ENCODE peak calls at places on chromosomes 11 and 22, in six cellular contexts. One of them, this sample, is unnamed.

GRCh38 chr11:33187851-33188722 is 26.8 kb upstream of the CSTF3 start:
- DNase-seq in GM23338: peak; percentile 30
- DNase-seq in HepG2: no peak
- DNase-seq in A549: no peak
- DNase-seq in Panc1: no peak
- DNase-seq in SK-N-SH: no peak
- DNase-seq in this sample: peak; percentile 62

GRCh38 chr11:45373506-45373905 is 87.4 kb upstream of the SYT13 start:
- DNase-seq in A549: no peak
- DNase-seq in SK-N-SH: no peak
- DNase-seq in GM23338: no peak
- DNase-seq in Panc1: no peak
- DNase-seq in HepG2: no peak
- DNase-seq in this sample: no peak

GRCh38 chr11:59560702-59561469 is 49.5 kb downstream of the OR4D9 start:
- DNase-seq in SK-N-SH: peak; percentile 91
- DNase-seq in A549: peak; percentile 83
- DNase-seq in HepG2: peak; percentile 77
- DNase-seq in Panc1: no peak
- DNase-seq in GM23338: peak; percentile 93
- DNase-seq in this sample: peak; percentile 78

GRCh38 chr11:69876013-69876412 is 56.8 kb upstream of the FGF3 start:
- DNase-seq in GM23338: no peak
- DNase-seq in HepG2: no peak
- DNase-seq in SK-N-SH: no peak
- DNase-seq in A549: no peak
- DNase-seq in Panc1: no peak
- DNase-seq in this sample: no peak

GRCh38 chr22:39266398-39267030 is 21.7 kb upstream of the PDGFB start:
- DNase-seq in Panc1: no peak
- DNase-seq in GM23338: no peak
- DNase-seq in HepG2: peak; percentile 76
- DNase-seq in SK-N-SH: no peak
- DNase-seq in A549: no peak
- DNase-seq in this sample: peak; percentile 73

GRCh38 chr11:65115361-65116082 is 2.0 kb downstream of the ZNHIT2 start:
- DNase-seq in SK-N-SH: no peak
- DNase-seq in Panc1: no peak
- DNase-seq in A549: no peak
- DNase-seq in GM23338: no peak
- DNase-seq in HepG2: no peak
- DNase-seq in this sample: no peak

GRCh38 chr11:126808851-126809250 is 191.7 kb downstream of the KIRREL3 start:
- DNase-seq in Panc1: no peak
- DNase-seq in A549: no peak
- DNase-seq in SK-N-SH: no peak
- DNase-seq in GM23338: no peak
- DNase-seq in HepG2: no peak
- DNase-seq in this sample: no peak

GRCh38 chr11:95337175-95337957 is 106.4 kb upstream of the SESN3 start:
- DNase-seq in Panc1: no peak
- DNase-seq in GM23338: peak; percentile 64
- DNase-seq in HepG2: no peak
- DNase-seq in SK-N-SH: no peak
- DNase-seq in A549: no peak
- DNase-seq in this sample: no peak

GRCh38 chr11:45028921-45029680 is 78.4 kb upstream of the TP53I11 start:
- DNase-seq in GM23338: no peak
- DNase-seq in Panc1: no peak
- DNase-seq in A549: no peak
- DNase-seq in HepG2: no peak
- DNase-seq in SK-N-SH: no peak
- DNase-seq in this sample: no peak

GRCh38 chr11:11461473-11461872 is 108.4 kb upstream of the CSNK2A3 start:
- DNase-seq in HepG2: no peak
- DNase-seq in A549: no peak
- DNase-seq in GM23338: no peak
- DNase-seq in SK-N-SH: no peak
- DNase-seq in Panc1: no peak
- DNase-seq in this sample: no peak

GRCh38 chr22:35661377-35661937 is 13.2 kb downstream of the APOL6 start:
- DNase-seq in A549: no peak
- DNase-seq in HepG2: no peak
- DNase-seq in Panc1: no peak
- DNase-seq in SK-N-SH: no peak
- DNase-seq in GM23338: no peak
- DNase-seq in this sample: no peak

GRCh38 chr11:113176561-113176960 is 137.8 kb upstream of the TTC12 start:
- DNase-seq in Panc1: no peak
- DNase-seq in HepG2: no peak
- DNase-seq in SK-N-SH: no peak
- DNase-seq in A549: no peak
- DNase-seq in GM23338: no peak
- DNase-seq in this sample: no peak
- H3K27ac ChIP-seq in Panc1: no peak overlapping the region
- H3K27ac ChIP-seq in HepG2: no peak overlapping the region
- H3K27ac ChIP-seq in SK-N-SH: peak overlapping the region; percentile 11
- H3K27ac ChIP-seq in A549: no peak overlapping the region
- H3K27ac ChIP-seq in GM23338: no peak overlapping the region
- H3K27ac ChIP-seq in this sample: no peak overlapping the region

GRCh38 chr11:104163100-104164027 is 583 bp downstream of the PDGFD start:
- DNase-seq in HepG2: no peak
- DNase-seq in A549: peak; percentile 15
- DNase-seq in Panc1: no peak
- DNase-seq in GM23338: peak; percentile 72
- DNase-seq in SK-N-SH: peak; percentile 25
- DNase-seq in this sample: no peak
- TF ChIP-seq REST in HepG2: no peak
- TF ChIP-seq REST in A549: no peak
- TF ChIP-seq REST in Panc1: no peak
- TF ChIP-seq REST in GM23338: no peak
- TF ChIP-seq REST in SK-N-SH: no peak
- TF ChIP-seq REST in this sample: no peak

DNA sequence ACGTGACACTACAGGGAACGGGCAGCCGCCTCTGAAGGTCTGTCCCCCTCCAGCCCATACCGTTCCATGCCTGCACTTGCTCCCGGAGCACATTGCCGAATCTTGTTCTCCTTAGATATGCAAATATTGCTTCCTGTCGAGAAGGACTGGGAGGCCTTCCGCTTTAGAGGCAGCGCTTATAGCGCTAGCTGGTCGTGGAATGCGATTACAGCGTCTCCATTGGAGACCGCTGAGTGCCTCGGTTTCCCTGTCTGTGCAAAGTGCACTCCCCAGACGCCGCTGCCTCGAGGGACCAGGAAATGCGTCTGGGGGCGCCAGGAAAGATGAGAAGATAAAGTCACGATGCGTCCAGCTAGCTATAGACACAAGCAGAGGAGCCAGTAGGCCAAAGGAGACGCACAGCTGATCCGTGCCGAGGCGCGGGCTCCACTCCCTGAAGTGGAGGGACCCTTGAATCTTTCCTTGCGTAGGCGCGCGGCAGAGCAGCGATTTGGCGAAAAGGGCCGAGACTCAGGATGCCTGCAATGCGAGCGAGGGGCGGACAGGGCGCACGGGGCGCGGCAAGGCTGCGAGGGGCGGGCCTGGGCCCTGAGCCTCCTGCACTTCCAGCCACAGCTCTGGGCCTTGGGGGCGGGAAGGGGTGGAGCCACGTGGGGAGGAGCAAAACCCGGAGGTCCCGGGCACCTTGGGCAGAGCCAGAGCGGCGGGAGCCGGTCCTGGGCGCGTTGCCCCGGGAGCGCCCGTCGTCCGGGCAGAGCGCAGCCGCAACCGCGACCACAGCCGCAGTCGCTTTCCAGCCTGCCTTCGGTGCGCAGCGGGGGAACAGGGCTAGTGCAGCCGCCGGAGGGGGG is at the start of gene RASSF10:
- DNase-seq in GM23338: peak; percentile 94
- DNase-seq in SK-N-SH: peak; percentile 93
- DNase-seq in Panc1: no peak
- DNase-seq in A549: peak; percentile 96
- DNase-seq in HepG2: no peak
- DNase-seq in this sample: no peak
- H3K4me3 ChIP-seq in GM23338: peak within 1 kb of the TSS; percentile 70
- H3K4me3 ChIP-seq in SK-N-SH: peak within 1 kb of the TSS; percentile 12
- H3K4me3 ChIP-seq in Panc1: no peak within 1 kb of the TSS
- H3K4me3 ChIP-seq in A549: peak within 1 kb of the TSS; percentile 66
- H3K4me3 ChIP-seq in HepG2: no peak within 1 kb of the TSS
- H3K4me3 ChIP-seq in this sample: no peak within 1 kb of the TSS

GRCh38 chr22:38129856-38130255 is 19.4 kb upstream of the BAIAP2L2 start:
- DNase-seq in HepG2: no peak
- DNase-seq in SK-N-SH: no peak
- DNase-seq in GM23338: no peak
- DNase-seq in Panc1: no peak
- DNase-seq in A549: no peak
- DNase-seq in this sample: no peak

GRCh38 chr22:38131399-38131798 is 20.9 kb upstream of the BAIAP2L2 start:
- DNase-seq in Panc1: no peak
- DNase-seq in GM23338: no peak
- DNase-seq in HepG2: no peak
- DNase-seq in A549: no peak
- DNase-seq in SK-N-SH: no peak
- DNase-seq in this sample: no peak

GRCh38 chr22:38133331-38133730 is 22.8 kb upstream of the BAIAP2L2 start:
- DNase-seq in SK-N-SH: no peak
- DNase-seq in A549: no peak
- DNase-seq in GM23338: no peak
- DNase-seq in HepG2: no peak
- DNase-seq in Panc1: no peak
- DNase-seq in this sample: no peak

GRCh38 chr22:38132794-38133193 is 22.3 kb upstream of the BAIAP2L2 start:
- DNase-seq in GM23338: no peak
- DNase-seq in HepG2: no peak
- DNase-seq in Panc1: no peak
- DNase-seq in SK-N-SH: no peak
- DNase-seq in A549: no peak
- DNase-seq in this sample: no peak

GRCh38 chr22:38132136-38132535 is 21.7 kb upstream of the BAIAP2L2 start:
- DNase-seq in SK-N-SH: no peak
- DNase-seq in HepG2: no peak
- DNase-seq in Panc1: no peak
- DNase-seq in A549: no peak
- DNase-seq in GM23338: no peak
- DNase-seq in this sample: no peak
- H3K27ac ChIP-seq in SK-N-SH: no peak overlapping the region
- H3K27ac ChIP-seq in HepG2: no peak overlapping the region
- H3K27ac ChIP-seq in Panc1: no peak overlapping the region
- H3K27ac ChIP-seq in A549: no peak overlapping the region
- H3K27ac ChIP-seq in GM23338: no peak overlapping the region
- H3K27ac ChIP-seq in this sample: no peak overlapping the region

DNA sequence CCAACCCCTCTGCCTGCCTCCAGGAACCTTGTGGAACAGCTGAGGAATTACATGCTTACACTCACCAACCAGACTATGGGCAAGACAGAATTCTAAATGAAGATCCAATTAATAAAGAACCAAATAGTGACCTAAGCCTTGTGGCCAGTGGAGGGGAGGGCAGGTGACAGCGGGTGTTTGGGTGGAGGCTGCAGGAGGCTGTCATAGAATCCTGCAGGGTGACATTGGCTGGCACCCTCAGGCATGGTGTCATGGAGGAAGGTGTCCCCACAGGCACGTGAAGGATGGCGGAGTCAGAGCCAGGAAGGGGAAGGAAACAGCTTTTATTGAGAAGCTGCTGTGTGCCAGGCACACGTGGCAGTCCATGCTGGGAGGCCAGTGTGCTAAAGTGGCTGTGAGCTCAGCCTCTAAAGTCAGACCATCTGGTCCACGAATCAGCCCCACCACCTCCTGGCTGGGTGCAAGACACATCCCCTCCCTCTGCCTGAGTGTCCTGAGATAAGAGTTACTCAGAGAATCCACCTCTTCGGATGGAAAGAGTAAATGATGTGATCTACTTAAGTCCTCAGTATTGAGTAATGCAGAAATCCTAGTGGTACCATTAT is 8.7 kb downstream of the MYO18B start:
- DNase-seq in GM23338: no peak
- DNase-seq in Panc1: no peak
- DNase-seq in SK-N-SH: no peak
- DNase-seq in A549: no peak
- DNase-seq in HepG2: no peak
- DNase-seq in this sample: peak; percentile 14
- TF ChIP-seq REST in GM23338: no peak
- TF ChIP-seq REST in Panc1: no peak
- TF ChIP-seq REST in SK-N-SH: no peak
- TF ChIP-seq REST in A549: no peak
- TF ChIP-seq REST in HepG2: no peak
- TF ChIP-seq REST in this sample: no peak

DNA sequence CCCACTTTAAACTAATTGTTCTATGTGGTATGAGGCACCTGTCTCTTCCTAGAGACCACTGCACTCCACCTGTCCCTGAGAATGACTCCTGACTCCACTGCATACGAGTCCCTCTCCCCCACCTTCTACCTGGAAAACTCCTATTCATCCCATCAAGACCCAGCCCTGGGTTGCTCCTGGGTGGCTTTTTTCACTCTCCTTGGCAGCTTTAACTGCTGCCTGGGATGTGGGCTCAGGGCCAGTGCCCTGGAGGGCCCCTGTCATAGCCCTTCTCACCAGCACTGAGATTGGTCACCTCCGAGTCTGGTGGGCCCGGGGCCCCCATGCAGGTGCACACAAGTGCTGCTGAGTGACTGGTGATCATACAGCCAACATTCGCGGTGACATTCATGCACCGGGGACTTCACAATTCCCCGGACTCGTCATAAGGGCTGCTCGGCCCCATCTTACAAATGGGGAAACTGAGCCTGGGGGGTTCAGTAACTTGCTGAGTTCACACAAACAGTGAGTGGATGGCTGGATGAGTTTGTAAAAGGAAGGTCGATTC is 25.9 kb upstream of the TOLLIP start:
- DNase-seq in GM23338: no peak
- DNase-seq in A549: no peak
- DNase-seq in HepG2: no peak
- DNase-seq in Panc1: no peak
- DNase-seq in SK-N-SH: peak; percentile 15
- DNase-seq in this sample: no peak
- H3K4me3 ChIP-seq in GM23338: peak overlapping the region; percentile 67
- H3K4me3 ChIP-seq in A549: peak overlapping the region; percentile 58
- H3K4me3 ChIP-seq in HepG2: peak overlapping the region; percentile 58
- H3K4me3 ChIP-seq in Panc1: peak overlapping the region; percentile 68
- H3K4me3 ChIP-seq in SK-N-SH: peak overlapping the region; percentile 26
- H3K4me3 ChIP-seq in this sample: no peak overlapping the region

DNA sequence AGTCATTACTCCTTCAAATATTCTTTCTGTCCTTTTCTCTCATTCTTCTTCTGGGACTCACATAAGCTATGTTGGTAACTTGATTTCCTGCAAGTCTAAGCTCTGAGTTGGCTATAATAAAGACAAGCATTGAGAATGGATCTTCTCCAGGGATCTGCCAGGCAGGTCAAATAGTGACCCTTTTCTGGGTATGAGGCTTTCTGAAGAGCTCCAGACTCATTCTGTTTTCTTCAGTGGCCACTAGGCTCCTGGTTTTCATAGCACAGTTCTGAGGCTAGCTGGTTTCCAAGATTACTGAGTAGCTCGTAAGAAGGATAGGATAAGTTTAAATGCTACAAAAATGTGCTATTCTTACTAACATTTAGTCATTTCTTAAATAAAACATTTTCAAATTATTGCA is 38.3 kb downstream of the TMPRSS5 start:
- DNase-seq in SK-N-SH: no peak
- DNase-seq in Panc1: no peak
- DNase-seq in GM23338: no peak
- DNase-seq in HepG2: no peak
- DNase-seq in A549: no peak
- DNase-seq in this sample: no peak
- H3K27ac ChIP-seq in SK-N-SH: no peak overlapping the region
- H3K27ac ChIP-seq in Panc1: peak overlapping the region; percentile 76
- H3K27ac ChIP-seq in GM23338: no peak overlapping the region
- H3K27ac ChIP-seq in HepG2: no peak overlapping the region
- H3K27ac ChIP-seq in A549: no peak overlapping the region
- H3K27ac ChIP-seq in this sample: no peak overlapping the region

GRCh38 chr22:50085211-50085999 is at the start of gene MLC1:
- DNase-seq in Panc1: no peak
- DNase-seq in A549: no peak
- DNase-seq in SK-N-SH: no peak
- DNase-seq in HepG2: no peak
- DNase-seq in GM23338: no peak
- DNase-seq in this sample: peak; percentile 54
- TF ChIP-seq REST in Panc1: no peak
- TF ChIP-seq REST in A549: no peak
- TF ChIP-seq REST in SK-N-SH: no peak
- TF ChIP-seq REST in HepG2: no peak
- TF ChIP-seq REST in GM23338: no peak
- TF ChIP-seq REST in this sample: peak; percentile 32

This sample was measured in HL-60.